ENCODE peak calls at places on chromosomes 13 and 19, in four cellular contexts. I is iris pigment epithelial cell, G is MM.1S, F is uterus. K is an unnamed sample.

GRCh38 chr19:1173160-1173844 is 766 bp downstream of the SBNO2 start:
- DNase-seq in F (peak; percentile 42), I (peak; percentile 27), G (peak; percentile 22), K (no peak)

GRCh38 chr19:24054044-24054935 is 32.7 kb upstream of the ZNF254 start:
- DNase-seq in F (no peak), I (peak; percentile 87), G (no peak), K (no peak)

GRCh38 chr19:4446801-4447200 is 10.8 kb downstream of the UBXN6 start:
- DNase-seq in G (no peak), I (no peak), F (no peak), K (no peak)

GRCh38 chr13:79988573-79988972 is 352.4 kb downstream of the SPRY2 start:
- DNase-seq in F (no peak), G (no peak), I (peak; percentile 81), K (no peak)

GRCh38 chr13:54029226-54029625 is 1000.6 kb downstream of the OLFM4 start:
- DNase-seq in G (no peak), F (no peak), I (peak; percentile 56), K (no peak)

GRCh38 chr13:108915634-108916497 is 286.5 kb downstream of the MYO16 start:
- DNase-seq in I (peak; percentile 99), F (peak; percentile 90), G (peak; percentile 92), K (peak; percentile 90)

GRCh38 chr19:41000310-41000737 is 9.2 kb downstream of the CYP2B6 start:
- DNase-seq in I (peak; percentile 12), G (no peak), F (no peak), K (no peak)

GRCh38 chr13:98966019-98966418 is 11.8 kb downstream of the DOCK9 start:
- DNase-seq in G (no peak), I (no peak), F (no peak), K (no peak)

GRCh38 chr19:47107953-47108746 is 5.4 kb downstream of the ZC3H4 start:
- DNase-seq in I (peak; percentile 46), F (no peak), G (no peak), K (no peak)

GRCh38 chr13:110109910-110110309 is 197.0 kb downstream of the COL4A1 start:
- DNase-seq in I (peak; percentile 94), G (no peak), F (peak; percentile 77), K (no peak)

GRCh38 chr13:40377783-40378182 is 288.7 kb downstream of the FOXO1 start:
- DNase-seq in G (no peak), F (peak; percentile 66), I (peak; percentile 83), K (peak; percentile 73)

GRCh38 chr19:30085394-30085793 is 143.4 kb downstream of the URI1 start:
- DNase-seq in F (no peak), G (no peak), I (no peak), K (no peak)

GRCh38 chr19:32662186-32662585 is 12.8 kb downstream of the ANKRD27 start:
- DNase-seq in I (peak; percentile 78), F (no peak), G (no peak), K (no peak)

GRCh38 chr19:58379276-58379675 is 1.6 kb downstream of the ZNF837 start:
- DNase-seq in I (no peak), F (no peak), G (no peak), K (no peak)

GRCh38 chr19:45346449-45346848 is 5.9 kb downstream of the KLC3 start:
- DNase-seq in F (no peak), I (no peak), G (no peak), K (no peak)

GRCh38 chr19:11963566-11964355 is 1.1 kb upstream of the ZNF763 start:
- DNase-seq in I (peak; percentile 61), F (peak; percentile 79), G (peak; percentile 68), K (peak; percentile 90)

GRCh38 chr19:40650749-40651305 is 39.6 kb downstream of the NUMBL start:
- DNase-seq in I (no peak), G (no peak), F (peak; percentile 72), K (no peak)

GRCh38 chr13:74695021-74695800 is 561.0 kb upstream of the KLF12 start:
- DNase-seq in I (peak; percentile 22), G (no peak), F (no peak), K (no peak)

K was measured in activated effector memory CD4-positive, alpha-beta T cell treated with anti-CD3 and anti-CD28 coated beads, Interleukin-2, amount 50 U/mL, for 16 hours.